ENCODE peak calls at places on chromosomes 5 and 9, in four cellular contexts. L is breast epithelium, N is GM12892, K is stomach. Q is an unnamed sample.

GRCh38 chr5:9344751-9345240 is 201.1 kb downstream of the SEMA5A start:
- DNase-seq in N (no peak), K (no peak), L (no peak), Q (no peak)

GRCh38 chr5:180633283-180634177 is 15.9 kb downstream of the FLT4 start:
- DNase-seq in K (no peak), N (no peak), L (no peak), Q (no peak)

GRCh38 chr9:78261403-78262001 is 25.6 kb downstream of the CEP78 start:
- DNase-seq in K (no peak), N (no peak), L (no peak), Q (no peak)

GRCh38 chr5:84032404-84032803 is 311.7 kb upstream of the HAPLN1 start:
- DNase-seq in L (no peak), N (no peak), K (no peak), Q (no peak)

GRCh38 chr5:157366741-157367684 is 93.0 kb upstream of the NIPAL4 start:
- DNase-seq in N (no peak), K (no peak), L (no peak), Q (no peak)

GRCh38 chr9:98899399-98900056 is 44.2 kb upstream of the COL15A1 start:
- DNase-seq in K (no peak), L (no peak), N (no peak), Q (no peak)

GRCh38 chr9:85723220-85723619 is 18.5 kb downstream of the AGTPBP1 start:
- DNase-seq in N (no peak), K (no peak), L (no peak), Q (no peak)

GRCh38 chr9:109816490-109816889 is 36.5 kb downstream of the PALM2AKAP2 start:
- DNase-seq in L (no peak), K (no peak), N (no peak), Q (no peak)

GRCh38 chr5:119393746-119394145 is 37.9 kb downstream of the TNFAIP8 start:
- DNase-seq in L (no peak), K (no peak), N (no peak), Q (no peak)

GRCh38 chr5:132378580-132378979 is 9.1 kb downstream of the SLC22A5 start:
- DNase-seq in L (no peak), N (no peak), K (no peak), Q (no peak)

GRCh38 chr5:133794771-133795391 is 173.5 kb downstream of the C5orf15 start:
- DNase-seq in L (no peak), N (no peak), K (no peak), Q (no peak)

GRCh38 chr9:124941689-124942561 is 1.0 kb upstream of the GOLGA1 start:
- DNase-seq in N (no peak), K (peak), L (peak), Q (no peak)

GRCh38 chr5:99000878-99001277 is 72.1 kb upstream of the CHD1 start:
- DNase-seq in L (no peak), N (no peak), K (no peak), Q (no peak)

GRCh38 chr5:75482482-75482881 is 28.9 kb downstream of the CERT1 start:
- DNase-seq in N (no peak), L (no peak), K (no peak), Q (no peak)

GRCh38 chr5:143129910-143130703 is 273.4 kb downstream of the NR3C1 start:
- DNase-seq in L (no peak), K (no peak), N (no peak), Q (no peak)

GRCh38 chr5:99177796-99178195 is 249.0 kb upstream of the CHD1 start:
- DNase-seq in N (no peak), L (no peak), K (no peak), Q (no peak)

GRCh38 chr9:107740088-107740980 is 250.8 kb upstream of the KLF4 start:
- DNase-seq in K (no peak), N (no peak), L (no peak), Q (no peak)

GRCh38 chr9:131771646-131772045 is 31.8 kb upstream of the RAPGEF1 start:
- DNase-seq in L (no peak), K (no peak), N (no peak), Q (no peak)

GRCh38 chr9:34454571-34455065 is 3.8 kb downstream of the FAM219A start:
- DNase-seq in N (no peak), K (no peak), L (no peak), Q (no peak)

GRCh38 chr9:127928232-127929043 is 2.1 kb downstream of the PIP5KL1 start:
- DNase-seq in L (no peak), N (no peak), K (no peak), Q (no peak)
- TF ChIP-seq POLR2AphosphoS5 in L (no peak), N (no peak), K (no peak), Q (no peak)

DNA sequence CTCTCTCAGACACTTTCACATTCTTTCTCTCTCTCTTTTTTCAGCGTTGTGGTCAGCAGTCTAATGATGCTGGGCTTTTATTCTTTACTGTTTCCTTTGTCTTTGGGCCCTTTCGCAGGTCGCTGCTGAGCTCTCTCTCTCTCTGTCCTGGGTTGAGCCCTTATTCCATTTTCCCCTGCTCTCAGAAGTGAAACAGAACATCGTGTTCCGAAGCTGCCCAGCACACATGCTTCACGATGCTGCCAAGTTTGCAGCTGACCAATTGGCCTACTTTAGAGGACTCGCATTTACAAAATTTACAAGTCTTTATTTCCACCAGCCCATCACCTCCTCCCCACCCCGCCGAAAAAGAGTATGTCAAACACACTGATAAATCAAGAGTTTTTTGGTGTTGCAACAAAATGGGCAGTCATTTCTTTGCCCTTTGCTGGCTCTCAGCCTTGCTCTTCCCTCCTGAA is 44.4 kb upstream of the PIK3R1 start:
- DNase-seq in N (no peak), K (peak), L (no peak), Q (peak)
- TF ChIP-seq POLR2AphosphoS5 in N (no peak), K (peak), L (peak), Q (peak)

GRCh38 chr5:130715541-130715940 is 449.5 kb downstream of the HINT1 start:
- DNase-seq in L (no peak), N (no peak), K (no peak), Q (no peak)

GRCh38 chr5:130724658-130725057 is 440.4 kb downstream of the HINT1 start:
- DNase-seq in N (no peak), L (no peak), K (no peak), Q (no peak)

GRCh38 chr5:130720355-130720754 is 444.7 kb downstream of the HINT1 start:
- DNase-seq in N (no peak), K (no peak), L (no peak), Q (no peak)
- TF ChIP-seq POLR2AphosphoS5 in N (no peak), K (no peak), L (no peak), Q (no peak)

GRCh38 chr5:71924980-71925379 is 182.3 kb upstream of the MAP1B start:
- DNase-seq in K (no peak), L (no peak), N (no peak), Q (no peak)
- TF ChIP-seq POLR2AphosphoS5 in K (no peak), L (no peak), N (no peak), Q (no peak)

DNA sequence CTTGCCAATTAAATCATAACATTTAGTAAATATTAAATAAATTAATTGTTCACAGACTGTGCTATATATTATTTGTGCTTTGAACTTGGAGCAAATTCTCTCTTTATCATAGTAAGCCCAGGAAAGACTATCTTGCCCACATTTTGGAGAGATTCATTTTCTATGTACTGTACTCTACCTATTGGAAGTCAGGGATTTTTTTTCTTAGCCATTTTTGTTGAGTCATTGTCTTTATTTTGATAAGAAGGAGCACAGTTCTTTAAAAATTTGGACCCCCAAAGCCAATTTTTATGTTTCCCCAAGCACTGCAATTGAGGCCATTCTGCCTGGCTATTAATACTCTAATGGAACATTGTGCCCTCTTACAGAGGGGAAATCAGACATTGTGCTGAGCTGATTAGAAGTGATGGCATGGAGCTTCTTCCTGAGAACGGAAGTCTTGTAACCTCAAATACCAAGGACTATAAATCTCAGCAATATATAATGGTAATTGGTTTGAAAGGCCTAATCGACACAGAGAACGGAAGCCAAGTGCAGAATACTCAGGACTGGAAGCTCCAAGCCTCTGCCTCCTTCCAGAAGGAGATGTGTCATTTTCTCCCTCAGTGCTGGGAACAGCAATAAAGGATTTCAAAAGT is 188.8 kb upstream of the PAPPA start:
- DNase-seq in L (no peak), N (no peak), K (no peak), Q (no peak)
- TF ChIP-seq POLR2AphosphoS5 in L (no peak), N (no peak), K (no peak), Q (no peak)

DNA sequence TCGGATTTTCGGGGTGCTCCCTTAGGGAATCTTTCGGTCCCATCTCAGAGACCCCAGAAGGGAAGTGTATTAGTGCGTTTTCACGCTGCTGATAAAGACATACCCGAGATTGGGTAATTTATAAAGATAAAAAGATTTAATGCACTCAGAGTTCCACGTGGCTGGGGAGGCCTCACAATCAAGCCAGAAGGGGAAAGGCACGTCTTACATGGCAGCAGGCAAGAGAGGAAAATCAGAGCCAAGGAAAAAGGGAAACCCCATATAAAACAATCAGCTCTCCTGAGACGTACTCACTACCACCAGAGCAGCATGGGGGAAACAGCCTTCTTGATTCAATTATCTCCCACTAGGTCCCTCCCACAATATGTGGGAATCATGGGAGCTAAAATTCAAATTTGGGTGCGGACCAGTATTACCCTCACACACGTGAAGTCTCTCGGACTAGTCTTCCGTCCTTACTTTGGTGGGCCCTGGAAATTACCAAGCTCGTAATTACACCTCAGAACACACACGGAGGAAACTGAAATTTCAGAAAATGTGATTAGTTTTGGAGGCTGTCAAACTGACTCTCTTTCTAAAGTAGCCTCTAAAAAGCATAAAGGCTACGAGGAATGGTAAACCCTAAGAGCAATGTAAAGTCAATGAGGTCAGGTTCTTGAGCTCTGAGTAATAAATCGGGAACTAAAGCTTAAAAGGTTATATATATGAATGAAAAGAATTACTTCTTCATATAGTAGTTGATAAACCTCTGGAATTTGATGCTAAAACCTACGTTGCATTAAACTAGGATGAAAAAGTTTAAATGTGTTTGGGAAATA is 699 bp upstream of the FEM1C start:
- DNase-seq in L (no peak), N (no peak), K (no peak), Q (no peak)
- TF ChIP-seq POLR2AphosphoS5 in L (no peak), N (no peak), K (no peak), Q (no peak)

DNA sequence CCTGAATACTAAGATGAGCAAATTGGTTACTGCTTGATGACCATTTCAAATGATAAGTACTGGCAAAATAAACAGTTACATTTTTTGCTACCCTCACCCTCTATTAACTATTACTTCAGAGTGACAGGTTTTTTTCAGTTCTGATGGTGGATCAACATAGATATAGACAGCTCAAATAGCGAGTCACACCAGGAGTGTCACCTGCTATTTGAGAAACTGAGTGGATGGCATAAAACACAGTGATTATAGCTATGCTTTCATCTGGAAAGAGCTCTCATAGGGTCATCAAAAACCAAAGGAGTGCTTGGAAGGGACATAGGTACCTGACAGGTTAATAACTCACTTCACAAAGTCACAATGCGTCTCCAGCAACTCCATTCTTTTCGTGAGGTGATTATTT is 244.5 kb upstream of the C9orf72 start:
- DNase-seq in K (no peak), L (no peak), N (no peak), Q (no peak)
- TF ChIP-seq POLR2AphosphoS5 in K (no peak), L (no peak), N (no peak), Q (no peak)

GRCh38 chr5:113434889-113435288 is at the start of gene TSSK1B:
- DNase-seq in K (no peak), N (no peak), L (no peak), Q (no peak)

GRCh38 chr5:113433071-113433470 is 1.7 kb downstream of the TSSK1B start:
- DNase-seq in K (no peak), N (no peak), L (no peak), Q (peak)

GRCh38 chr5:113435571-113435970 is 782 bp upstream of the TSSK1B start:
- DNase-seq in K (no peak), N (no peak), L (no peak), Q (no peak)

DNA sequence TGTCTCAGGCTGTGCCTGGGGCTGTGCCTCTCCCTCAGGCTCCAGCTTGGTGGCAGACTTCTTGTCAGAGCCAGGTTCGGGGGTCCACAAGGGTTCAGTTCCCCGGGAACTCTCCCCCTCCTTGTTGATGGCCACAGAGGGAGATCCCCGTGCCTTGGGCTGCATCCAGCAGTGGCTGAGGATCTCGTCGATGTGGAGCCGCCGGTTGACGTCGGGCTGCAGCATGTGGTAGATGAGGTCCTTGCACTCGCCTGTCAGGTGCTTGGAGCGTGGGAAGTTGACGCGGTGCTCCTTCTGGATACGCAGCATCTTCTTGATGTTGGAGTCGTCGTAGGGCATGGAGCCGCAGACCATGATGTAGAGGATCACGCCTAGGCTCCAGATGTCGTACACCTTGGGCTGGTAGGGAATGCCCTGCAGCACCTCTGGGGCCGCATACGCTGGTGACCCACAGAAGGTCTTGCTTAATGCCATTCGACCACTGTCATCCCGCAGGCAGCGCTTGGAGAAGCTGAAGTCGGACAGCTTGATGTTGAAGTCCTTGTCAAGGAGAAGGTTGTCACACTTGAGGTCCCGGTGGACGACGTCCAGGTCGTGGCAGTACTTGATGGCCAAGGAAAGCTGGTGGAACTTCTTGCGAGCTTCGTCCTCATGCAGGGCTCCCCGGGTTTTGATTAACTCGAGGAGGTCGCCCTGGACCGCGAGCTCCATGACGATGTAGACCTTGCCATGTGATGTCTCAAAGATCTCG is 752 bp downstream of the TSSK1B start:
- DNase-seq in L (no peak), K (no peak), N (no peak), Q (peak)
- TF ChIP-seq POLR2AphosphoS5 in L (no peak), K (no peak), N (no peak), Q (no peak)

DNA sequence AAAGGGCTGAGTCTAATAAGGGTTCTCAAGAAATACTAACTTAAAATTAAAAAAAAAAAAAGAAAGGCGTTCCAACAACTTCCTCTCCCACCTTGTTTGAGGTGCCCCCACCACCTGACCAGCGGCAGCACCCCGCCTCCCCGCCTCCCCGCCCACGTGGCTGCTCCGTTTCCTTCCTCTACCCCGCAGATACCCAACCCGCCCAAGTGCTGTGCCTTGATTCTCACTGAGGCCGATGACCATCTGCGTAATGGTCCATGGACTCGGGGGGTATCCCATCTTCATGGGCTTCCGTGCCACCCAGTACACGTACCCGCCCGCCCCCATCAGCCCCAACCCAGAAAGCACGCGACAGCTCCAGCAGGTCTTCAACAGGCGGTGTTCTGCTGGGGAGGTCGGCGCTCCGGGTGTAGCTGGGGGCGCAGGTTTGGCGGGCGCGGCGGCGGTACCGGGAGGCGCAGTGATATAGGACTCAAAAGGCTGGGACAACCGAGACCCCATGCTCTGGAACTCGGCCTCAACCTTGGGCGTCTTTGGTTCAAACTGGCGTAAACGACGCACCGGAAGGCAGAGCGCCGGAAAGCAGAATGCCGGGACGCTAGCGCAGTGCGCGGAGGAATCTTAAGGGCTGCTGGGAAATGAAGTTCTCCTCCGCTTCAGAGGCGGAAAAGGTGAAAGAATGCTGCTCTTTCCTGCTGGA is at the start of gene DMAC1:
- DNase-seq in L (peak), K (peak), N (peak), Q (peak)
- TF ChIP-seq POLR2AphosphoS5 in L (no peak), K (peak), N (peak), Q (peak)

Q was measured in upper lobe of left lung.